ENCODE peak calls at places on chromosomes 1 and 21, in six cellular contexts. H is CD8-positive, alpha-beta memory T cell; N is effector CD4-positive, alpha-beta T cell; U is posterior cingulate gyrus; F is T-cell; Y is NCI-H2171. K is an unnamed sample.

GRCh38 chr21:39132248-39132647 is 51.0 kb downstream of the PSMG1 start:
- DNase-seq in H (no peak), N (no peak), U (no peak), F (no peak), Y (no peak), K (no peak)

GRCh38 chr21:36571556-36571955 is 91.6 kb upstream of the CLDN14 start:
- DNase-seq in H (no peak), N (no peak), U (no peak), F (no peak), Y (no peak), K (no peak)

GRCh38 chr1:22944656-22945055 is 28.0 kb downstream of the LACTBL1 start:
- DNase-seq in H (no peak), N (no peak), U (no peak), F (no peak), Y (no peak), K (no peak)

GRCh38 chr1:190494451-190494850 is 16.8 kb upstream of the BRINP3 start:
- DNase-seq in H (no peak), N (no peak), U (no peak), F (no peak), Y (no peak), K (no peak)

GRCh38 chr1:156241311-156241811 is 623 bp upstream of the BGLAP start:
- DNase-seq in H (no peak), N (no peak), U (peak), F (no peak), Y (no peak), K (no peak)

GRCh38 chr1:51276286-51276685 is 40.2 kb downstream of the RNF11 start:
- DNase-seq in H (no peak), N (no peak), U (no peak), F (no peak), Y (no peak), K (no peak)

GRCh38 chr1:6141601-6142000 is 38.5 kb downstream of the CHD5 start:
- DNase-seq in H (no peak), N (no peak), U (no peak), F (no peak), Y (peak), K (no peak)

GRCh38 chr1:16249838-16250241 is 12.9 kb upstream of the CPLANE2 start:
- DNase-seq in H (no peak), N (no peak), U (no peak), F (no peak), Y (no peak), K (no peak)

GRCh38 chr1:205484985-205485967 is 19.2 kb upstream of the CDK18 start:
- DNase-seq in H (peak), N (peak), U (peak), F (peak), Y (peak), K (peak)

GRCh38 chr21:41931041-41931451 is 22.8 kb downstream of the C2CD2 start:
- DNase-seq in H (no peak), N (no peak), U (no peak), F (no peak), Y (no peak), K (no peak)

GRCh38 chr21:18244721-18245486 is at the start of gene CHODL:
- DNase-seq in H (no peak), N (no peak), U (no peak), F (no peak), Y (peak), K (no peak)

GRCh38 chr1:115258302-115258866 is 79.7 kb downstream of the NGF start:
- DNase-seq in H (no peak), N (no peak), U (no peak), F (no peak), Y (no peak), K (no peak)

GRCh38 chr1:212760126-212760823 is 31.3 kb downstream of the NSL1 start:
- DNase-seq in H (peak), N (peak), U (no peak), F (peak), Y (no peak), K (no peak)

GRCh38 chr1:41849211-41849759 is 69.4 kb downstream of the HIVEP3 start:
- DNase-seq in H (no peak), N (no peak), U (no peak), F (no peak), Y (no peak), K (no peak)

GRCh38 chr1:45297604-45298356 is 28.9 kb upstream of the HPDL start:
- DNase-seq in H (no peak), N (no peak), U (no peak), F (no peak), Y (no peak), K (no peak)

GRCh38 chr21:33019885-33020557 is 5.7 kb upstream of the OLIG2 start:
- DNase-seq in H (no peak), N (no peak), U (no peak), F (no peak), Y (peak), K (no peak)

GRCh38 chr1:156481527-156481926 is 19.0 kb downstream of the MEF2D start:
- DNase-seq in H (no peak), N (no peak), U (no peak), F (no peak), Y (no peak), K (no peak)

GRCh38 chr1:25090707-25091422 is 141.4 kb downstream of the SYF2 start:
- DNase-seq in H (no peak), N (no peak), U (no peak), F (no peak), Y (no peak), K (no peak)

GRCh38 chr1:31413405-31414005 is 492 bp downstream of the SERINC2 start:
- DNase-seq in H (no peak), N (no peak), U (no peak), F (no peak), Y (no peak), K (no peak)

GRCh38 chr1:17314491-17314971 is 6.5 kb downstream of the PADI4 start:
- DNase-seq in H (no peak), N (no peak), U (no peak), F (no peak), Y (no peak), K (no peak)

GRCh38 chr1:200733907-200734306 is 4.8 kb upstream of the CAMSAP2 start:
- DNase-seq in H (no peak), N (no peak), U (no peak), F (no peak), Y (no peak), K (no peak)

GRCh38 chr1:149917590-149918144 is at the start of gene SV2A:
- DNase-seq in H (peak), N (peak), U (peak), F (peak), Y (peak), K (peak)